ENCODE peak calls at places on chromosomes 11 and 22, in nine cellular contexts. F, J, Q, X, Z, P, T, K and A are unnamed samples.
A peak's percentile ranks its signal among the peaks of the same experiment; 100 is the strongest.

GRCh38 chr22:17137226-17137625 is 16.1 kb upstream of the TMEM121B start:
- DNase-seq in Q (peak; percentile 31), X (no peak), Z (no peak), F (no peak), J (no peak), P (no peak), T (peak; percentile 38), K (no peak), A (no peak)

GRCh38 chr11:104001474-104001873 is 35.0 kb upstream of the DDI1 start:
- DNase-seq in T (no peak), K (no peak), F (no peak), Q (no peak), J (no peak), Z (no peak), X (no peak), P (no peak), A (no peak)

GRCh38 chr11:122004446-122004845 is 111.6 kb downstream of the BLID start:
- DNase-seq in Z (no peak), J (no peak), F (no peak), P (no peak), T (no peak), K (no peak), Q (no peak), X (no peak), A (no peak)

GRCh38 chr11:28759311-28759710 is 651.1 kb downstream of the METTL15 start:
- DNase-seq in K (no peak), X (no peak), Z (peak; percentile 52), J (no peak), P (no peak), T (no peak), F (no peak), Q (no peak), A (no peak)

GRCh38 chr22:43376765-43377485 is 33.8 kb upstream of the SCUBE1 start:
- DNase-seq in Q (no peak), T (no peak), X (no peak), P (no peak), J (no peak), K (no peak), Z (no peak), F (no peak), A (no peak)

GRCh38 chr22:32723632-32724031 is 77.9 kb upstream of the TIMP3 start:
- DNase-seq in T (peak; percentile 85), F (peak; percentile 89), P (peak; percentile 70), Z (no peak), Q (peak; percentile 88), X (no peak), J (peak; percentile 76), K (peak; percentile 50), A (peak; percentile 81)

GRCh38 chr22:43085658-43086606 is 3.3 kb downstream of the TTLL1 start:
- DNase-seq in F (peak; percentile 84), P (no peak), T (no peak), K (no peak), J (no peak), X (no peak), Z (no peak), Q (no peak), A (no peak)

GRCh38 chr11:120178441-120179070 is 32.3 kb upstream of the OAF start:
- DNase-seq in P (no peak), X (no peak), J (no peak), Q (peak; percentile 37), K (peak; percentile 13), Z (no peak), F (no peak), T (no peak), A (no peak)

GRCh38 chr11:64620286-64620962 is 29.4 kb downstream of the SLC22A12 start:
- DNase-seq in F (peak; percentile 16), Q (no peak), X (peak; percentile 58), P (no peak), K (peak; percentile 67), Z (peak; percentile 55), T (no peak), J (no peak), A (no peak)

GRCh38 chr11:114762437-114762836 is 84.1 kb downstream of the NXPE2 start:
- DNase-seq in J (peak; percentile 60), F (no peak), P (peak; percentile 67), X (peak; percentile 53), Z (peak; percentile 83), Q (no peak), T (peak; percentile 80), K (peak; percentile 44), A (no peak)

GRCh38 chr22:30313527-30314385 is 13.0 kb downstream of the TBC1D10A start:
- DNase-seq in J (no peak), Q (no peak), X (no peak), T (no peak), Z (no peak), K (no peak), P (no peak), F (no peak), A (no peak)

GRCh38 chr11:94740975-94741707 is 27.0 kb upstream of the AMOTL1 start:
- DNase-seq in J (peak; percentile 34), F (peak; percentile 31), Q (no peak), P (no peak), Z (peak; percentile 87), K (peak; percentile 41), X (peak; percentile 49), T (peak; percentile 74), A (peak; percentile 55)

GRCh38 chr11:119785131-119785530 is 56.1 kb upstream of the NECTIN1 start:
- DNase-seq in Q (peak; percentile 15), P (no peak), K (no peak), F (no peak), X (no peak), Z (no peak), J (no peak), T (no peak), A (no peak)

GRCh38 chr11:86218125-86219081 is 26.1 kb upstream of the EED start:
- DNase-seq in J (peak; percentile 56), K (peak; percentile 62), F (peak; percentile 74), P (peak; percentile 77), T (peak; percentile 77), Q (peak; percentile 76), X (peak; percentile 73), Z (peak; percentile 91), A (no peak)

GRCh38 chr22:33440756-33441155 is 382.6 kb upstream of the SYN3 start:
- DNase-seq in J (no peak), X (no peak), Q (no peak), T (no peak), P (no peak), K (no peak), F (no peak), Z (no peak), A (no peak)

GRCh38 chr11:2154889-2155288 is 6.1 kb downstream of the INS start:
- DNase-seq in T (no peak), K (no peak), Q (no peak), X (no peak), F (no peak), P (no peak), Z (no peak), J (no peak), A (no peak)

GRCh38 chr11:2157294-2158040 is 3.5 kb downstream of the INS start:
- DNase-seq in Q (no peak), J (no peak), T (no peak), Z (no peak), X (peak; percentile 94), K (no peak), P (no peak), F (no peak), A (no peak)

GRCh38 chr11:2158291-2158737 is 2.7 kb downstream of the INS start:
- DNase-seq in Z (no peak), J (no peak), P (no peak), T (no peak), X (peak; percentile 93), K (no peak), Q (no peak), F (no peak), A (no peak)

GRCh38 chr11:2155511-2155910 is 5.5 kb downstream of the INS start:
- DNase-seq in Z (no peak), K (no peak), Q (no peak), J (no peak), X (no peak), F (no peak), P (no peak), T (no peak), A (no peak)

DNA sequence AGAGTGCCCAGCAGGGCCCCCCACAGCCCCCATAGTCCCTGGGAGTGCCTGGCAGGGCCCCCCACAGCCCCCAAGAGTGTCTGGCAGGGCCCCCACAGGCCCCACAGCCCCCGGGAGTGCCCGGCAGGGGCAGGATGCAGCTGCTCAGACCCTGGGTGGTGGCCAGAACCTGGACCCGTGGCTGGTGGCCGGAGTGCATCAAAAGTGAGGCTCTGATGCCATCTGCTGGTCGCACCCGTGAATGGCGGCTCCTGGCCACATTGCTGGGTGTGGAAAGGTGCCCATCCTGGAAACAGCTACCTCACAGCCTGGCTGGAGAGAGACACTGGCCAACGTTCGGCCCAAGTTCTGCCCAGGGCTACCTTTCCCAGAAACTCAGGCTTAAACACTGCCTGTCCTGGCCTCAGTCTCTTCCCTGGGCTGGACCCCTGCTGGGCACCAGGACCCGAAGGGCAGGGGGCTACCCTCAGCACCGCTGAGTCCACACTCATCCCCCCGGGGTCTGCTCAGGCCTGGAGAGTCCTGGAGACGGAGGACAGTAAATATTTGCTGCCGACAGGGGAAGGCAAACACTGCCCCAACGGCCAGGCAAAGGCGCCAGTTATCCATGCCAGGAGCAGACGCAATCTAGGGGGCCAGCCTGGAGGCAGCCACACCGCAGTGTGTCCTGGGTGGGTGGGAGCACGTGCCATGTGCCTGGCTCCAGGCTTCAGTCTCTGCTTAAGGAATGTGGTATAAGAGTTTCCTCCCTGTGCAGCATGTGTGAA is 4.4 kb downstream of the INS start:
- DNase-seq in X (peak; percentile 93), Z (peak; percentile 72), Q (peak; percentile 89), F (peak; percentile 39), K (peak; percentile 31), T (no peak), P (peak; percentile 77), J (peak; percentile 73), A (no peak)
- TF ChIP-seq CTCF in X (peak; percentile 87), Z (peak; percentile 66), Q (peak; percentile 87), F (peak; percentile 74), K (peak; percentile 69), T (peak; percentile 59), P (peak; percentile 49), J (peak; percentile 79), A (peak; percentile 90)

GRCh38 chr11:62599909-62600308 is 1.8 kb downstream of the MTA2 start:
- DNase-seq in J (no peak), F (no peak), X (no peak), Z (no peak), K (no peak), P (no peak), Q (no peak), T (no peak), A (peak; percentile 93)
- H3K4me1 ChIP-seq in J (peaks cover 29% of the 10 kb centered on the region), F (peaks cover 10% of the 10 kb centered on the region), X (peaks cover 13% of the 10 kb centered on the region), Z (peaks cover 18% of the 10 kb centered on the region), K (peaks cover 9% of the 10 kb centered on the region), P (peaks cover 20% of the 10 kb centered on the region), Q (peaks cover 73% of the 10 kb centered on the region), T (peaks cover 43% of the 10 kb centered on the region), A (peaks cover 6% of the 10 kb centered on the region)

GRCh38 chr11:60835472-60835871 is 6.4 kb upstream of the CCDC86 start:
- DNase-seq in F (no peak), X (no peak), Q (no peak), P (no peak), J (no peak), T (no peak), K (no peak), Z (no peak), A (no peak)
- H3K27ac ChIP-seq in F (peak overlapping the region; percentile 14), X (no peak overlapping the region), Q (peak overlapping the region; percentile 45), P (no peak overlapping the region), J (no peak overlapping the region), T (no peak overlapping the region), K (no peak overlapping the region), Z (no peak overlapping the region), A (peak overlapping the region; percentile 50)

GRCh38 chr11:1458340-1459218 is 28.0 kb downstream of the MOB2 start:
- DNase-seq in J (peak; percentile 48), K (peak; percentile 91), X (no peak), P (peak; percentile 86), F (no peak), Z (peak; percentile 44), T (peak; percentile 96), Q (no peak), A (no peak)
- TF ChIP-seq CTCF in J (no peak), K (peak; percentile 30), X (peak; percentile 19), P (peak; percentile 32), F (peak; percentile 18), Z (peak; percentile 25), T (peak; percentile 32), Q (peak; percentile 40), A (peak; percentile 39)